ENCODE peak calls at places on chromosomes 4 and X, in nine cellular contexts. R is effector CD4-positive, alpha-beta T cell; S is activated CD4-positive, alpha-beta memory T cell treated with anti-CD3 and anti-CD28 coated beads for 36 hours; L is left lung; M is glutamatergic neuron; P is Karpas-422; G is putamen; B is tibial nerve; F is activated CD4-positive, alpha-beta T cell treated with anti-CD3 and anti-CD28 coated beads, Interleukin-2, amount 10 ng/mL, durations not matched to agents 7 days and 5 days. W is an unnamed sample.

GRCh38 chr4:54539500-54540029 is 118.2 kb upstream of the KIT start:
- DNase-seq in R (no peak), S (peak), L (peak), M (peak), P (no peak), G (peak), B (no peak), F (no peak), W (no peak)

GRCh38 chr4:2651546-2651945 is 104.6 kb downstream of the TNIP2 start:
- DNase-seq in R (no peak), S (no peak), L (no peak), M (no peak), P (no peak), G (no peak), B (no peak), F (no peak), W (no peak)

GRCh38 chr4:2725380-2725779 is 30.8 kb downstream of the TNIP2 start:
- DNase-seq in R (no peak), S (no peak), L (peak), M (no peak), P (no peak), G (no peak), B (no peak), F (no peak), W (no peak)

GRCh38 chr4:40301592-40301991 is 33.5 kb upstream of the CHRNA9 start:
- DNase-seq in R (peak), S (peak), L (no peak), M (no peak), P (peak), G (no peak), B (no peak), F (peak), W (peak)

GRCh38 chr4:55355555-55355954 is 9.5 kb downstream of the SRD5A3 start:
- DNase-seq in R (no peak), S (no peak), L (no peak), M (no peak), P (no peak), G (no peak), B (no peak), F (no peak), W (no peak)

GRCh38 chrX:117570160-117570559 is 546.5 kb downstream of the KLHL13 start:
- DNase-seq in R (no peak), S (no peak), L (no peak), M (no peak), P (no peak), G (no peak), B (no peak), F (no peak), W (no peak)

GRCh38 chrX:68808686-68809357 is 20.0 kb upstream of the EFNB1 start:
- DNase-seq in R (no peak), S (no peak), L (no peak), M (no peak), P (no peak), G (no peak), B (no peak), F (no peak), W (no peak)

GRCh38 chr4:175435437-175435836 is 376.6 kb downstream of the GPM6A start:
- DNase-seq in R (no peak), S (peak), L (no peak), M (peak), P (no peak), G (no peak), B (no peak), F (no peak), W (no peak)

GRCh38 chr4:37604464-37604863 is 81.7 kb downstream of the RELL1 start:
- DNase-seq in R (no peak), S (peak), L (no peak), M (no peak), P (no peak), G (no peak), B (no peak), F (no peak), W (no peak)

GRCh38 chr4:74539043-74539790 is 94.3 kb downstream of the AREG start:
- DNase-seq in R (no peak), S (no peak), L (no peak), M (no peak), P (no peak), G (no peak), B (no peak), F (no peak), W (no peak)

GRCh38 chr4:10034612-10035104 is 13.4 kb upstream of the SLC2A9 start:
- DNase-seq in R (no peak), S (no peak), L (no peak), M (no peak), P (no peak), G (no peak), B (no peak), F (no peak), W (no peak)

GRCh38 chrX:46446727-46447378 is 98.4 kb downstream of the ZNF674 start:
- DNase-seq in R (peak), S (peak), L (peak), M (peak), P (peak), G (peak), B (peak), F (peak), W (peak)

GRCh38 chrX:17591741-17592110 is 145.6 kb upstream of the SCML1 start:
- DNase-seq in R (no peak), S (peak), L (no peak), M (no peak), P (no peak), G (no peak), B (no peak), F (no peak), W (no peak)

GRCh38 chr4:114417214-114417613 is 181.4 kb upstream of the UGT8 start:
- DNase-seq in R (no peak), S (no peak), L (no peak), M (no peak), P (no peak), G (no peak), B (no peak), F (no peak), W (no peak)

GRCh38 chrX:118632862-118633261 is 94.5 kb upstream of the IL13RA1 start:
- DNase-seq in R (no peak), S (no peak), L (no peak), M (no peak), P (no peak), G (no peak), B (no peak), F (no peak), W (no peak)

GRCh38 chr4:17654701-17655100 is 40.3 kb downstream of the MED28 start:
- DNase-seq in R (no peak), S (no peak), L (no peak), M (no peak), P (peak), G (no peak), B (no peak), F (no peak), W (no peak)

GRCh38 chrX:107708762-107709161 is 66.8 kb downstream of the TSC22D3 start:
- DNase-seq in R (no peak), S (no peak), L (no peak), M (no peak), P (no peak), G (no peak), B (no peak), F (no peak), W (no peak)

GRCh38 chr4:39331191-39331590 is 35.0 kb downstream of the RFC1 start:
- DNase-seq in R (no peak), S (no peak), L (no peak), M (no peak), P (no peak), G (no peak), B (no peak), F (no peak), W (no peak)

GRCh38 chrX:138034136-138034535 is 468.2 kb downstream of the ZIC3 start:
- DNase-seq in R (no peak), S (no peak), L (no peak), M (no peak), P (no peak), G (no peak), B (no peak), F (no peak), W (no peak)

GRCh38 chr4:154160925-154161324 is 330.7 kb downstream of the DCHS2 start:
- DNase-seq in R (no peak), S (no peak), L (no peak), M (no peak), P (peak), G (no peak), B (no peak), F (no peak), W (no peak)

GRCh38 chrX:42602566-42602965 is 175.4 kb downstream of the PPP1R2C start:
- DNase-seq in R (no peak), S (no peak), L (no peak), M (no peak), P (no peak), G (no peak), B (no peak), F (no peak), W (no peak)

GRCh38 chr4:141759796-141760425 is 123.5 kb downstream of the IL15 start:
- DNase-seq in R (no peak), S (no peak), L (no peak), M (no peak), P (no peak), G (no peak), B (no peak), F (no peak), W (no peak)

GRCh38 chr4:76570141-76570989 is 135.3 kb downstream of the SHROOM3 start:
- DNase-seq in R (no peak), S (no peak), L (no peak), M (no peak), P (no peak), G (no peak), B (no peak), F (no peak), W (no peak)

GRCh38 chr4:72587334-72587733 is 18.3 kb upstream of the ADAMTS3 start:
- DNase-seq in R (no peak), S (no peak), L (no peak), M (no peak), P (no peak), G (no peak), B (no peak), F (no peak), W (no peak)

GRCh38 chrX:57156397-57157049 is 19.3 kb upstream of the SPIN2A start:
- DNase-seq in R (no peak), S (no peak), L (no peak), M (peak), P (peak), G (peak), B (no peak), F (peak), W (no peak)

GRCh38 chrX:152946681-152947080 is 47.2 kb downstream of the PNMA5 start:
- DNase-seq in R (no peak), S (no peak), L (no peak), M (no peak), P (no peak), G (no peak), B (no peak), F (no peak), W (no peak)

GRCh38 chr4:79864470-79865190 is 208.4 kb downstream of the ANTXR2 start:
- DNase-seq in R (no peak), S (no peak), L (no peak), M (no peak), P (no peak), G (no peak), B (no peak), F (no peak), W (no peak)

GRCh38 chrX:13005671-13006473 is 31.0 kb downstream of the TMSB4X start:
- DNase-seq in R (no peak), S (peak), L (no peak), M (no peak), P (peak), G (no peak), B (no peak), F (no peak), W (no peak)

W was measured in T-helper 9 cell.